ENCODE peak calls at places on chromosomes 4 and X, in ten cellular contexts. Q is GM03348; L is HepG2; H is upper lobe of right lung; R is caudate nucleus; O is SW480; D is GOT3; Y is left colon; B is mucosa of descending colon; X is naive thymus-derived CD8-positive, alpha-beta T cell. W is an unnamed sample.

GRCh38 chr4:10075953-10076391 is 40.6 kb downstream of the WDR1 start:
- DNase-seq in D (no peak), Q (no peak), L (no peak), O (no peak), Y (no peak), B (no peak), X (no peak), R (no peak), H (peak), W (peak)

GRCh38 chr4:188778880-188779279 is 639.6 kb downstream of the TRIML1 start:
- DNase-seq in H (no peak), X (no peak), Q (peak), D (no peak), Y (no peak), O (no peak), L (no peak), R (no peak), B (no peak), W (no peak)

GRCh38 chrX:109782994-109783711 is 50.1 kb upstream of the ACSL4 start:
- DNase-seq in X (no peak), L (no peak), R (no peak), O (no peak), D (no peak), B (no peak), Q (peak), H (no peak), Y (no peak), W (no peak)

GRCh38 chrX:96004386-96004785 is 680.3 kb upstream of the DIAPH2 start:
- DNase-seq in Q (no peak), L (no peak), Y (no peak), D (no peak), R (no peak), B (no peak), X (no peak), H (no peak), O (no peak), W (no peak)

GRCh38 chr4:154559931-154560801 is 2.6 kb upstream of the FGB start:
- DNase-seq in D (no peak), X (no peak), L (peak), Y (peak), R (no peak), O (no peak), B (peak), H (no peak), Q (no peak), W (no peak)

GRCh38 chr4:28177641-28178040 is 1317.0 kb downstream of the STIM2 start:
- DNase-seq in D (no peak), X (no peak), L (no peak), H (no peak), O (no peak), Y (no peak), R (no peak), B (no peak), Q (no peak), W (no peak)

GRCh38 chr4:2136736-2137135 is 77.6 kb downstream of the NAT8L start:
- DNase-seq in O (no peak), L (no peak), Q (no peak), Y (no peak), X (no peak), H (no peak), D (no peak), R (no peak), B (no peak), W (no peak)

GRCh38 chrX:88988796-88989195 is 241.8 kb downstream of the CPXCR1 start:
- DNase-seq in B (no peak), R (no peak), D (no peak), Q (no peak), O (no peak), Y (no peak), X (no peak), H (no peak), L (no peak), W (no peak)

GRCh38 chr4:74287791-74288190 is 20.5 kb upstream of the EPGN start:
- DNase-seq in H (no peak), Q (no peak), Y (no peak), O (no peak), L (no peak), X (no peak), B (no peak), D (no peak), R (no peak), W (no peak)

GRCh38 chrX:137568741-137569469 is 3.0 kb downstream of the ZIC3 start:
- DNase-seq in Y (no peak), O (no peak), H (no peak), R (no peak), D (no peak), Q (no peak), B (no peak), X (no peak), L (no peak), W (no peak)

GRCh38 chr4:78938474-78938867 is 767 bp downstream of the PAQR3 start:
- DNase-seq in R (no peak), O (no peak), H (no peak), D (no peak), B (no peak), Q (no peak), Y (no peak), X (no peak), L (no peak), W (no peak)

GRCh38 chr4:6012200-6012599 is 6.0 kb downstream of the C4orf50 start:
- DNase-seq in H (no peak), Y (no peak), D (no peak), O (no peak), R (no peak), X (no peak), Q (no peak), B (no peak), L (no peak), W (no peak)

GRCh38 chrX:41802958-41803357 is 79.0 kb downstream of the GPR82 start:
- DNase-seq in D (no peak), H (no peak), X (no peak), Y (no peak), B (no peak), L (no peak), R (no peak), Q (no peak), O (no peak), W (no peak)

GRCh38 chr4:106618920-106619319 is 250.3 kb upstream of the GIMD1 start:
- DNase-seq in X (no peak), Y (no peak), H (no peak), D (no peak), Q (no peak), L (no peak), O (no peak), B (no peak), R (no peak), W (no peak)

GRCh38 chrX:68599256-68600152 is 48.0 kb upstream of the STARD8 start:
- DNase-seq in O (peak), D (no peak), Y (no peak), L (no peak), R (no peak), X (no peak), H (no peak), Q (peak), B (peak), W (no peak)

GRCh38 chr4:40143926-40144508 is 52.8 kb upstream of the RHOH start:
- DNase-seq in R (no peak), X (no peak), H (no peak), L (peak), D (no peak), Q (no peak), O (no peak), B (no peak), Y (no peak), W (no peak)

GRCh38 chr4:121226362-121226761 is 62.2 kb upstream of the TNIP3 start:
- DNase-seq in Q (no peak), R (no peak), Y (no peak), O (no peak), D (no peak), B (no peak), L (no peak), H (no peak), X (no peak), W (no peak)

GRCh38 chrX:1450381-1451161 is 2.1 kb downstream of the ASMTL start:
- DNase-seq in L (no peak), Y (no peak), Q (no peak), B (peak), O (no peak), D (no peak), X (no peak), H (peak), R (no peak), W (peak)

GRCh38 chrX:130994671-130995070 is 63.5 kb upstream of the ARHGAP36 start:
- DNase-seq in D (no peak), O (peak), H (no peak), R (no peak), X (peak), L (no peak), Q (peak), Y (peak), B (peak), W (no peak)

GRCh38 chrX:120365320-120365719 is 3.4 kb downstream of the ATP1B4 start:
- DNase-seq in X (peak), D (no peak), O (no peak), B (peak), R (peak), Q (no peak), H (peak), L (peak), Y (peak), W (peak)

GRCh38 chr4:148216866-148217814 is 225.1 kb downstream of the NR3C2 start:
- DNase-seq in R (no peak), Q (no peak), D (no peak), L (no peak), B (peak), X (peak), H (no peak), Y (no peak), O (peak), W (no peak)

GRCh38 chr4:24657768-24658617 is 73.6 kb upstream of the DHX15 start:
- DNase-seq in X (no peak), Q (peak), D (peak), R (peak), H (no peak), Y (peak), B (peak), L (peak), O (peak), W (no peak)

GRCh38 chrX:154040863-154041262 is 21.2 kb upstream of the IRAK1 start:
- DNase-seq in X (no peak), B (no peak), H (no peak), D (no peak), Y (no peak), O (no peak), Q (no peak), L (no peak), R (no peak), W (no peak)

GRCh38 chr4:13548984-13549546 is 4.8 kb upstream of the NKX3-2 start:
- DNase-seq in B (peak), Y (peak), O (peak), X (peak), H (peak), D (peak), L (peak), Q (peak), R (peak), W (peak)

GRCh38 chr4:83644677-83645639 is 109.0 kb downstream of the GPAT3 start:
- DNase-seq in X (peak), O (peak), Q (peak), R (no peak), B (no peak), Y (no peak), L (peak), H (no peak), D (no peak), W (no peak)

GRCh38 chr4:100372432-100372831 is 145.4 kb downstream of the EMCN start:
- DNase-seq in Q (peak), O (no peak), H (no peak), B (no peak), Y (no peak), L (peak), R (no peak), X (no peak), D (no peak), W (no peak)

GRCh38 chrX:2370436-2370835 is 130.3 kb downstream of the DHRSX start:
- DNase-seq in H (no peak), Q (peak), R (no peak), L (no peak), X (no peak), Y (no peak), O (no peak), D (no peak), B (no peak), W (no peak)

GRCh38 chr4:183546376-183546775 is 41.5 kb downstream of the ING2 start:
- DNase-seq in Q (no peak), O (no peak), X (no peak), Y (no peak), L (no peak), B (no peak), D (no peak), R (no peak), H (no peak), W (no peak)

GRCh38 chrX:39969099-39969825 is 128.5 kb downstream of the BCOR start:
- DNase-seq in H (no peak), O (peak), Y (peak), R (no peak), D (no peak), B (no peak), Q (no peak), L (no peak), X (peak), W (peak)

GRCh38 chr4:78480286-78480685 is 71.3 kb upstream of the ANXA3 start:
- DNase-seq in D (no peak), L (no peak), Y (no peak), R (no peak), O (no peak), H (no peak), X (no peak), Q (peak), B (no peak), W (no peak)

GRCh38 chr4:153222162-153222789 is 18.0 kb downstream of the TRIM2 start:
- DNase-seq in Q (peak), L (no peak), D (peak), X (peak), R (peak), H (no peak), Y (peak), O (no peak), B (peak), W (peak)

GRCh38 chrX:9614016-9614415 is 149.2 kb downstream of the TBL1X start:
- DNase-seq in Y (no peak), O (no peak), D (no peak), B (no peak), X (no peak), L (no peak), Q (peak), R (no peak), H (no peak), W (no peak)

GRCh38 chr4:2817701-2818350 is 24.9 kb downstream of the SH3BP2 start:
- DNase-seq in R (no peak), O (no peak), L (no peak), Y (peak), H (peak), B (peak), Q (peak), X (no peak), D (no peak), W (peak)

GRCh38 chr4:74675673-74676279 is 118.5 kb downstream of the BTC start:
- DNase-seq in R (no peak), B (peak), X (peak), D (no peak), H (no peak), O (peak), Y (no peak), L (peak), Q (peak), W (no peak)